ENCODE peak calls at places on chromosome 12, in eight cellular contexts. V is stimulated activated CD8-positive, alpha-beta memory T cell treated with anti-CD3 and anti-CD28 coated beads, Interleukin-7, amount 100 ng/mL, for 24 hours; J is lower leg skin; K is NCI-H460; M is NCI-H1105 treated with DMSO at 0.1 percent for 48 hours; L is hepatic stellate cell; S is CD4-positive, alpha-beta T cell; N is A549. I is an unnamed sample.

GRCh38 chr12:64058541-64059321 is 163.4 kb downstream of the KICS2 start:
- DNase-seq in V (no peak), J (no peak), K (no peak), M (no peak), L (no peak), S (no peak), N (no peak), I (no peak)

GRCh38 chr12:105740337-105740736 is 398.4 kb downstream of the NUAK1 start:
- DNase-seq in V (no peak), J (no peak), K (no peak), M (no peak), L (no peak), S (no peak), N (no peak), I (no peak)

GRCh38 chr12:48350249-48351021 is at the start of gene ZNF641:
- DNase-seq in V (peak), J (peak), K (peak), M (peak), L (peak), S (peak), N (peak), I (peak)

GRCh38 chr12:105761075-105761474 is 377.7 kb downstream of the NUAK1 start:
- DNase-seq in V (no peak), J (no peak), K (no peak), M (no peak), L (no peak), S (no peak), N (no peak), I (no peak)

GRCh38 chr12:8483081-8483479 is 27.3 kb downstream of the CLEC6A start:
- DNase-seq in V (no peak), J (no peak), K (no peak), M (no peak), L (no peak), S (no peak), N (no peak), I (no peak)

GRCh38 chr12:109489955-109490565 is 12.6 kb downstream of the UBE3B start:
- DNase-seq in V (no peak), J (no peak), K (no peak), M (no peak), L (no peak), S (no peak), N (no peak), I (no peak)

GRCh38 chr12:132133952-132134652 is 10.0 kb downstream of the DDX51 start:
- DNase-seq in V (no peak), J (no peak), K (no peak), M (peak), L (no peak), S (no peak), N (peak), I (peak)

GRCh38 chr12:16385779-16386646 is 38.6 kb downstream of the MGST1 start:
- DNase-seq in V (no peak), J (no peak), K (peak), M (peak), L (peak), S (no peak), N (peak), I (no peak)

GRCh38 chr12:21248679-21249078 is 86.0 kb downstream of the SLCO1A2 start:
- DNase-seq in V (no peak), J (no peak), K (peak), M (peak), L (peak), S (no peak), N (peak), I (no peak)

GRCh38 chr12:27818421-27818918 is 38.4 kb upstream of the MANSC4 start:
- DNase-seq in V (no peak), J (no peak), K (no peak), M (no peak), L (no peak), S (no peak), N (no peak), I (no peak)

GRCh38 chr12:25195056-25195971 is at the start of the genes DNAI7 and ETFRF1:
- DNase-seq in V (peak), J (peak), K (peak), M (peak), L (peak), S (peak), N (peak), I (peak)

GRCh38 chr12:75981247-75981646 is 50.3 kb downstream of the PHLDA1 start:
- DNase-seq in V (no peak), J (no peak), K (no peak), M (no peak), L (no peak), S (no peak), N (no peak), I (no peak)

GRCh38 chr12:106672308-106673085 is 89.7 kb downstream of the RFX4 start:
- DNase-seq in V (no peak), J (no peak), K (no peak), M (no peak), L (no peak), S (no peak), N (no peak), I (no peak)

GRCh38 chr12:68428724-68429580 is 96.8 kb upstream of the MDM1 start:
- DNase-seq in V (no peak), J (no peak), K (no peak), M (no peak), L (peak), S (no peak), N (no peak), I (no peak)

GRCh38 chr12:6199531-6200265 is 502 bp upstream of the CD9 start:
- DNase-seq in V (no peak), J (no peak), K (no peak), M (no peak), L (peak), S (no peak), N (peak), I (no peak)

GRCh38 chr12:4518106-4518728 is 20.5 kb upstream of the RAD51AP1 start:
- DNase-seq in V (no peak), J (no peak), K (no peak), M (no peak), L (no peak), S (no peak), N (peak), I (no peak)

GRCh38 chr12:111155020-111155419 is 213.9 kb downstream of the PHETA1 start:
- DNase-seq in V (no peak), J (no peak), K (no peak), M (no peak), L (no peak), S (no peak), N (no peak), I (peak)

GRCh38 chr12:23722655-23723054 is 226.8 kb downstream of the SOX5 start:
- DNase-seq in V (no peak), J (no peak), K (no peak), M (no peak), L (no peak), S (no peak), N (no peak), I (no peak)

GRCh38 chr12:101604132-101604531 is 9.4 kb downstream of the MYBPC1 start:
- DNase-seq in V (no peak), J (no peak), K (no peak), M (no peak), L (no peak), S (no peak), N (no peak), I (no peak)

GRCh38 chr12:3182426-3182825 is 105.2 kb downstream of the TSPAN9 start:
- DNase-seq in V (no peak), J (no peak), K (no peak), M (no peak), L (no peak), S (no peak), N (no peak), I (no peak)

GRCh38 chr12:106360400-106360994 is 2.9 kb downstream of the POLR3B start:
- DNase-seq in V (no peak), J (no peak), K (no peak), M (no peak), L (no peak), S (no peak), N (no peak), I (no peak)

GRCh38 chr12:2225736-2226135 is 172.9 kb downstream of the CACNA1C start:
- DNase-seq in V (no peak), J (no peak), K (no peak), M (no peak), L (no peak), S (no peak), N (no peak), I (no peak)

GRCh38 chr12:754871-755562 is 2.6 kb downstream of the WNK1 start:
- DNase-seq in V (no peak), J (no peak), K (peak), M (peak), L (peak), S (no peak), N (peak), I (no peak)

GRCh38 chr12:106064622-106065021 is 74.1 kb downstream of the NUAK1 start:
- DNase-seq in V (no peak), J (no peak), K (no peak), M (no peak), L (no peak), S (no peak), N (no peak), I (no peak)

GRCh38 chr12:41972196-41972994 is 172.3 kb downstream of the GXYLT1 start:
- DNase-seq in V (no peak), J (no peak), K (no peak), M (peak), L (no peak), S (no peak), N (no peak), I (no peak)

GRCh38 chr12:47393403-47393790 is 312.4 kb downstream of the RPAP3 start:
- DNase-seq in V (no peak), J (no peak), K (no peak), M (peak), L (no peak), S (no peak), N (peak), I (no peak)

GRCh38 chr12:101697930-101698781 is 716 bp downstream of the CHPT1 start:
- DNase-seq in V (no peak), J (peak), K (no peak), M (peak), L (peak), S (no peak), N (peak), I (peak)

GRCh38 chr12:674272-674781 is 11.1 kb upstream of the NINJ2 start:
- DNase-seq in V (peak), J (no peak), K (no peak), M (no peak), L (no peak), S (peak), N (no peak), I (no peak)

I was measured in spleen.